ENCODE peak calls at places on chromosome 14, in five cellular contexts. B, I, Z, C and Q are unnamed samples.

GRCh38 chr14:89265229-89265628 is 151.8 kb downstream of the FOXN3 start:
- DNase-seq in C (no peak), Z (no peak), B (no peak), I (no peak), Q (no peak)

GRCh38 chr14:28297559-28297958 is 469.0 kb upstream of the FOXG1 start:
- DNase-seq in I (no peak), B (no peak), Z (no peak), C (no peak), Q (no peak)

GRCh38 chr14:73250781-73251500 is 13.6 kb downstream of the PAPLN start:
- DNase-seq in B (no peak), Z (no peak), C (no peak), I (no peak), Q (no peak)

GRCh38 chr14:19949218-19949617 is 18.5 kb downstream of the OR4K1 start:
- DNase-seq in Z (no peak), I (no peak), B (no peak), C (no peak), Q (no peak)

GRCh38 chr14:52052289-52052943 is 16.4 kb downstream of the NID2 start:
- DNase-seq in B (no peak), Z (no peak), I (no peak), C (no peak), Q (no peak)

GRCh38 chr14:33676135-33676566 is 274.7 kb downstream of the EGLN3 start:
- DNase-seq in C (peak; percentile 73), Z (peak; percentile 60), I (no peak), B (peak; percentile 47), Q (no peak)

GRCh38 chr14:58944226-58944769 is 244.2 kb upstream of the DAAM1 start:
- DNase-seq in C (no peak), Z (no peak), I (no peak), B (no peak), Q (no peak)

GRCh38 chr14:93953263-93953662 is 23.1 kb downstream of the ASB2 start:
- DNase-seq in C (peak; percentile 65), B (no peak), I (no peak), Z (peak; percentile 50), Q (no peak)

GRCh38 chr14:37669242-37669641 is 73.8 kb downstream of the TTC6 start:
- DNase-seq in I (no peak), C (no peak), Z (no peak), B (no peak), Q (no peak)

GRCh38 chr14:34104750-34105397 is 154.0 kb upstream of the EGLN3 start:
- DNase-seq in I (no peak), C (no peak), Z (no peak), B (no peak), Q (no peak)

GRCh38 chr14:51554339-51554920 is 97.3 kb upstream of the FRMD6 start:
- DNase-seq in Z (no peak), B (no peak), I (no peak), C (no peak), Q (no peak)

GRCh38 chr14:75295061-75295461 is 16.4 kb downstream of the FOS start:
- DNase-seq in I (no peak), Z (no peak), C (peak; percentile 65), B (peak; percentile 67), Q (peak; percentile 27)

GRCh38 chr14:57086271-57087162 is 182.2 kb downstream of the EXOC5 start:
- DNase-seq in I (no peak), C (no peak), B (no peak), Z (no peak), Q (no peak)

GRCh38 chr14:26775765-26776577 is 178.1 kb upstream of the NOVA1 start:
- DNase-seq in Z (no peak), B (no peak), I (no peak), C (no peak), Q (no peak)

GRCh38 chr14:77063581-77064289 is 34.3 kb upstream of the CIPC start:
- DNase-seq in B (no peak), Z (no peak), I (no peak), C (no peak), Q (no peak)

GRCh38 chr14:73721101-73721821 is 7.1 kb upstream of the PNMA1 start:
- DNase-seq in Z (no peak), B (no peak), C (no peak), I (no peak), Q (no peak)

GRCh38 chr14:58702466-58703148 is 64.8 kb downstream of the DACT1 start:
- DNase-seq in I (no peak), B (no peak), Z (no peak), C (no peak), Q (no peak)

GRCh38 chr14:101408077-101408831 is 153.0 kb upstream of the DIO3 start:
- DNase-seq in Z (no peak), C (no peak), B (no peak), I (no peak), Q (no peak)

GRCh38 chr14:39005044-39005736 is 97.8 kb downstream of the SEC23A start:
- DNase-seq in C (no peak), I (no peak), B (peak; percentile 4), Z (no peak), Q (no peak)

GRCh38 chr14:38079268-38079667 is 128.4 kb upstream of the SSTR1 start:
- DNase-seq in C (no peak), B (no peak), I (peak; percentile 4), Z (no peak), Q (no peak)

GRCh38 chr14:25014440-25014839 is 35.5 kb downstream of the STXBP6 start:
- DNase-seq in I (no peak), B (no peak), Z (peak; percentile 41), C (no peak), Q (no peak)

GRCh38 chr14:30298266-30298795 is 260.6 kb upstream of the G2E3 start:
- DNase-seq in Z (no peak), C (no peak), I (no peak), B (no peak), Q (no peak)

GRCh38 chr14:29242755-29243340 is 476.3 kb downstream of the FOXG1 start:
- DNase-seq in C (no peak), Z (no peak), I (no peak), B (no peak), Q (no peak)

GRCh38 chr14:71538949-71539659 is 393.1 kb upstream of the RGS6 start:
- DNase-seq in C (no peak), I (no peak), B (no peak), Z (no peak), Q (no peak)

GRCh38 chr14:103854822-103855733 is 7.7 kb upstream of the PPP1R13B start:
- DNase-seq in I (no peak), B (peak; percentile 12), C (peak; percentile 78), Z (peak; percentile 55), Q (no peak)

GRCh38 chr14:51868405-51868804 is 8.0 kb downstream of the GNG2 start:
- DNase-seq in C (no peak), I (no peak), Z (no peak), B (no peak), Q (no peak)

GRCh38 chr14:75274899-75275569 is 3.6 kb upstream of the FOS start:
- DNase-seq in B (no peak), C (no peak), I (peak; percentile 40), Z (no peak), Q (no peak)

GRCh38 chr14:82647088-82647697 is 1113.5 kb upstream of the SEL1L start:
- DNase-seq in C (no peak), Z (no peak), I (no peak), B (no peak), Q (no peak)
- TF ChIP-seq TAF1 in C (no peak), Z (no peak), I (no peak), B (no peak), Q (no peak)

DNA sequence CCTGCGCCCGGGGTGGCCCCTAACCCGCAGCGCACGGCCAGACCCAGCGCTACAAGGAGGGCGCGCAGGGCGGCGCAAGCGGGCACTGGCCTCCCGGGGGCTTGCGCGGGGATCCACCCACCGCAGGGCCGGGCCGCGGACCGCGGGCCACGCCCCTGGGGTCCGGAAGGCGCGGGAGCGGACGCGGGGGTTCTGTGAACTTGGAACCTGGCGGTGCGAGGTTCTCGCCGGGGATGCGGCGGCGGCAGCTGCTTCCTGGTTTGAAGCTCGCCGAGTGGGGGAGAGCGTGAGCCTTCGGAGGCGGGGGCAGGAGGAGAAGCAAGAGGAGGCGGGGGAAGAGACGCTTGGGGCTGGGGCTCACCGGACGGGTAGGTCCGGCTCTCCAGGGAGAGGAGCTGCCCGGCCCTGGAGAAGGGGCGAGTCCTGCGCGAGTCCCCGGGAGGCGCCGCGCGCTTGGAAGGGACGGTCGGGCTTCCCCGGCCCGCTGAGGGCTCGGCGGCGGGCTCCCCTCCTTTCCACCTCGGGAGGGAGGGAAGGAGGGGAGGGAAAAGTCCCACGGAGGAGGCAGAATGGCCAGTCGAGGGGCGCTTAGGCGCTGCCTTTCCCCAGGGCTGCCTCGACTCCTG is at the start of gene PRKCH:
- DNase-seq in C (peak; percentile 79), B (peak; percentile 74), Z (peak; percentile 11), I (no peak), Q (peak; percentile 55)
- TF ChIP-seq POLR2A in C (no peak), B (no peak), Z (no peak), I (peak; percentile 84), Q (no peak)

GRCh38 chr14:99753225-99754140 is 39.7 kb upstream of the EML1 start:
- DNase-seq in C (no peak), B (no peak), Z (no peak), I (no peak), Q (no peak)

GRCh38 chr14:99749763-99750715 is 43.2 kb upstream of the EML1 start:
- DNase-seq in Z (no peak), C (no peak), B (no peak), I (no peak), Q (no peak)

GRCh38 chr14:99752486-99753121 is 40.6 kb upstream of the EML1 start:
- DNase-seq in I (no peak), Z (no peak), B (no peak), C (no peak), Q (no peak)

GRCh38 chr14:99750746-99751450 is 42.3 kb upstream of the EML1 start:
- DNase-seq in B (no peak), C (no peak), Z (no peak), I (no peak), Q (no peak)

GRCh38 chr14:99751539-99752485 is 41.4 kb upstream of the EML1 start:
- DNase-seq in C (no peak), I (no peak), Z (no peak), B (no peak), Q (no peak)
- TF ChIP-seq POLR2AphosphoS5 in C (no peak), I (no peak), Z (no peak), B (no peak), Q (no peak)

GRCh38 chr14:79967453-79967852 is 243.9 kb downstream of the DIO2 start:
- DNase-seq in I (no peak), C (no peak), B (no peak), Z (no peak), Q (no peak)

GRCh38 chr14:79971330-79971729 is 240.0 kb downstream of the DIO2 start:
- DNase-seq in I (no peak), B (no peak), Z (no peak), C (no peak), Q (no peak)

GRCh38 chr14:79967001-79967400 is 244.3 kb downstream of the DIO2 start:
- DNase-seq in B (no peak), C (no peak), I (no peak), Z (no peak), Q (no peak)

DNA sequence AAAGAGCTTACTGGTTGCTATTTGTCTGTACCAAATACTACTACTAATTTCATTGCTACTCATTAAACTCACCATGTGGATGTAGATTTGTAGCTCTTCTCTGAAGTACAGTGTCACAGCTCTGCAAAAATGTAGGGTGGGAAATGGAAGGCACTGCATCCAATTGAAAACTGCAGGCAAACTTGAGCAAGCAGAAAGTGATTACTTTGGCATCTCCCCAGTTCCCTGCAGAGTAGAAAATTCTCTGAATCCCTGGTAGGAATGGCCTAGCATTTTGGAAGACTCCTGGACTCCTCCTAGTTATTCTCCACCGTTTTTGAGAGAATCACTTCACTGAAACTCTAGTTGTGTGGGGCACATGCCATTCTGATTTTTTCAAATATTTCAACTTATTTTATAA is 239.1 kb downstream of the DIO2 start:
- DNase-seq in Z (no peak), B (no peak), C (no peak), I (no peak), Q (no peak)
- TF ChIP-seq TAF1 in Z (no peak), B (no peak), C (no peak), I (no peak), Q (no peak)